ENCODE peak calls at places on chromosome 19, in five cellular contexts. One of them, this sample, is unnamed.

GRCh38 chr19:7109678-7110289 is 40.3 kb downstream of the ZNF557 start:
- DNase-seq in CD4-positive, CD25-positive, alpha-beta regulatory T cell: no peak
- DNase-seq in lower lobe of right lung: no peak
- DNase-seq in mucosa of descending colon: no peak
- DNase-seq in right lobe of liver: no peak
- DNase-seq in this sample: no peak

GRCh38 chr19:4844348-4845179 is 13.1 kb upstream of the TICAM1 start:
- DNase-seq in CD4-positive, CD25-positive, alpha-beta regulatory T cell: no peak
- DNase-seq in lower lobe of right lung: no peak
- DNase-seq in mucosa of descending colon: no peak
- DNase-seq in right lobe of liver: no peak
- DNase-seq in this sample: no peak

GRCh38 chr19:48696353-48697010 is 711 bp downstream of the FUT2 start:
- DNase-seq in CD4-positive, CD25-positive, alpha-beta regulatory T cell: no peak
- DNase-seq in lower lobe of right lung: no peak
- DNase-seq in mucosa of descending colon: peak
- DNase-seq in right lobe of liver: no peak
- DNase-seq in this sample: peak

GRCh38 chr19:33412617-33413425 is 39.3 kb downstream of the CEBPG start:
- DNase-seq in CD4-positive, CD25-positive, alpha-beta regulatory T cell: no peak
- DNase-seq in lower lobe of right lung: no peak
- DNase-seq in mucosa of descending colon: peak
- DNase-seq in right lobe of liver: no peak
- DNase-seq in this sample: peak

GRCh38 chr19:8965887-8966286 is 44.3 kb downstream of the MUC16 start:
- DNase-seq in CD4-positive, CD25-positive, alpha-beta regulatory T cell: no peak
- DNase-seq in lower lobe of right lung: no peak
- DNase-seq in mucosa of descending colon: no peak
- DNase-seq in right lobe of liver: no peak
- DNase-seq in this sample: no peak

GRCh38 chr19:51566489-51567100 is 4.5 kb upstream of the ZNF175 start:
- DNase-seq in CD4-positive, CD25-positive, alpha-beta regulatory T cell: no peak
- DNase-seq in lower lobe of right lung: no peak
- DNase-seq in mucosa of descending colon: no peak
- DNase-seq in right lobe of liver: no peak
- DNase-seq in this sample: no peak

GRCh38 chr19:17052439-17052838 is 22.8 kb downstream of the HAUS8 start:
- DNase-seq in CD4-positive, CD25-positive, alpha-beta regulatory T cell: peak
- DNase-seq in lower lobe of right lung: no peak
- DNase-seq in mucosa of descending colon: peak
- DNase-seq in right lobe of liver: no peak
- DNase-seq in this sample: no peak

GRCh38 chr19:4581381-4582111 is 22.1 kb upstream of the SEMA6B start:
- DNase-seq in CD4-positive, CD25-positive, alpha-beta regulatory T cell: no peak
- DNase-seq in lower lobe of right lung: no peak
- DNase-seq in mucosa of descending colon: no peak
- DNase-seq in right lobe of liver: no peak
- DNase-seq in this sample: peak

GRCh38 chr19:42403586-42403985 is 13.5 kb upstream of the CNFN start:
- DNase-seq in CD4-positive, CD25-positive, alpha-beta regulatory T cell: no peak
- DNase-seq in lower lobe of right lung: no peak
- DNase-seq in mucosa of descending colon: no peak
- DNase-seq in right lobe of liver: no peak
- DNase-seq in this sample: no peak

GRCh38 chr19:18939922-18940775 is 868 bp downstream of the HOMER3 start:
- DNase-seq in CD4-positive, CD25-positive, alpha-beta regulatory T cell: no peak
- DNase-seq in lower lobe of right lung: no peak
- DNase-seq in mucosa of descending colon: peak
- DNase-seq in right lobe of liver: peak
- DNase-seq in this sample: peak

GRCh38 chr19:18942692-18943091 is 1.7 kb upstream of the HOMER3 start:
- DNase-seq in CD4-positive, CD25-positive, alpha-beta regulatory T cell: no peak
- DNase-seq in lower lobe of right lung: no peak
- DNase-seq in mucosa of descending colon: no peak
- DNase-seq in right lobe of liver: no peak
- DNase-seq in this sample: no peak

GRCh38 chr19:18940791-18941627 is at the start of gene HOMER3:
- DNase-seq in CD4-positive, CD25-positive, alpha-beta regulatory T cell: peak
- DNase-seq in lower lobe of right lung: peak
- DNase-seq in mucosa of descending colon: peak
- DNase-seq in right lobe of liver: peak
- DNase-seq in this sample: peak

GRCh38 chr19:18941628-18942354 is 774 bp upstream of the HOMER3 start:
- DNase-seq in CD4-positive, CD25-positive, alpha-beta regulatory T cell: no peak
- DNase-seq in lower lobe of right lung: no peak
- DNase-seq in mucosa of descending colon: no peak
- DNase-seq in right lobe of liver: no peak
- DNase-seq in this sample: no peak

GRCh38 chr19:18939163-18939562 is 1.9 kb downstream of the HOMER3 start:
- DNase-seq in CD4-positive, CD25-positive, alpha-beta regulatory T cell: no peak
- DNase-seq in lower lobe of right lung: no peak
- DNase-seq in mucosa of descending colon: no peak
- DNase-seq in right lobe of liver: no peak
- DNase-seq in this sample: no peak
- H3K4me3 ChIP-seq in CD4-positive, CD25-positive, alpha-beta regulatory T cell: no peak
- H3K4me3 ChIP-seq in lower lobe of right lung: no peak
- H3K4me3 ChIP-seq in mucosa of descending colon: no peak
- H3K4me3 ChIP-seq in right lobe of liver: no peak
- H3K4me3 ChIP-seq in this sample: no peak

GRCh38 chr19:46618670-46619231 is 6.1 kb downstream of the PTGIR start:
- DNase-seq in CD4-positive, CD25-positive, alpha-beta regulatory T cell: no peak
- DNase-seq in lower lobe of right lung: no peak
- DNase-seq in mucosa of descending colon: no peak
- DNase-seq in right lobe of liver: no peak
- DNase-seq in this sample: no peak

GRCh38 chr19:46621191-46622117 is 3.4 kb downstream of the PTGIR start:
- DNase-seq in CD4-positive, CD25-positive, alpha-beta regulatory T cell: no peak
- DNase-seq in lower lobe of right lung: peak
- DNase-seq in mucosa of descending colon: no peak
- DNase-seq in right lobe of liver: no peak
- DNase-seq in this sample: no peak

GRCh38 chr19:46622118-46622446 is 2.8 kb downstream of the PTGIR start:
- DNase-seq in CD4-positive, CD25-positive, alpha-beta regulatory T cell: no peak
- DNase-seq in lower lobe of right lung: no peak
- DNase-seq in mucosa of descending colon: no peak
- DNase-seq in right lobe of liver: no peak
- DNase-seq in this sample: no peak

GRCh38 chr19:46620267-46620666 is 4.6 kb downstream of the PTGIR start:
- DNase-seq in CD4-positive, CD25-positive, alpha-beta regulatory T cell: no peak
- DNase-seq in lower lobe of right lung: no peak
- DNase-seq in mucosa of descending colon: no peak
- DNase-seq in right lobe of liver: no peak
- DNase-seq in this sample: no peak

GRCh38 chr19:46620716-46621115 is 4.2 kb downstream of the PTGIR start:
- DNase-seq in CD4-positive, CD25-positive, alpha-beta regulatory T cell: no peak
- DNase-seq in lower lobe of right lung: no peak
- DNase-seq in mucosa of descending colon: no peak
- DNase-seq in right lobe of liver: no peak
- DNase-seq in this sample: no peak
- H3K4me3 ChIP-seq in CD4-positive, CD25-positive, alpha-beta regulatory T cell: no peak
- H3K4me3 ChIP-seq in lower lobe of right lung: peak
- H3K4me3 ChIP-seq in mucosa of descending colon: no peak
- H3K4me3 ChIP-seq in right lobe of liver: no peak
- H3K4me3 ChIP-seq in this sample: no peak

GRCh38 chr19:11787536-11787935 is 10.8 kb upstream of the ZNF491 start:
- DNase-seq in CD4-positive, CD25-positive, alpha-beta regulatory T cell: no peak
- DNase-seq in lower lobe of right lung: no peak
- DNase-seq in mucosa of descending colon: no peak
- DNase-seq in right lobe of liver: no peak
- DNase-seq in this sample: no peak
- H3K4me3 ChIP-seq in CD4-positive, CD25-positive, alpha-beta regulatory T cell: no peak
- H3K4me3 ChIP-seq in lower lobe of right lung: no peak
- H3K4me3 ChIP-seq in mucosa of descending colon: no peak
- H3K4me3 ChIP-seq in right lobe of liver: no peak
- H3K4me3 ChIP-seq in this sample: no peak

GRCh38 chr19:12667903-12668302 is 1.3 kb downstream of the WDR83 start:
- DNase-seq in CD4-positive, CD25-positive, alpha-beta regulatory T cell: no peak
- DNase-seq in lower lobe of right lung: no peak
- DNase-seq in mucosa of descending colon: no peak
- DNase-seq in right lobe of liver: no peak
- DNase-seq in this sample: no peak
- H3K4me3 ChIP-seq in CD4-positive, CD25-positive, alpha-beta regulatory T cell: no peak
- H3K4me3 ChIP-seq in lower lobe of right lung: peak
- H3K4me3 ChIP-seq in mucosa of descending colon: no peak
- H3K4me3 ChIP-seq in right lobe of liver: no peak
- H3K4me3 ChIP-seq in this sample: peak

GRCh38 chr19:14519245-14519859 is 1.2 kb upstream of the DNAJB1 start:
- DNase-seq in CD4-positive, CD25-positive, alpha-beta regulatory T cell: no peak
- DNase-seq in lower lobe of right lung: no peak
- DNase-seq in mucosa of descending colon: no peak
- DNase-seq in right lobe of liver: no peak
- DNase-seq in this sample: no peak
- H3K4me3 ChIP-seq in CD4-positive, CD25-positive, alpha-beta regulatory T cell: peak
- H3K4me3 ChIP-seq in lower lobe of right lung: no peak
- H3K4me3 ChIP-seq in mucosa of descending colon: no peak
- H3K4me3 ChIP-seq in right lobe of liver: peak
- H3K4me3 ChIP-seq in this sample: peak

GRCh38 chr19:31512403-31512970 is 163.3 kb upstream of the TSHZ3 start:
- DNase-seq in CD4-positive, CD25-positive, alpha-beta regulatory T cell: no peak
- DNase-seq in lower lobe of right lung: no peak
- DNase-seq in mucosa of descending colon: no peak
- DNase-seq in right lobe of liver: no peak
- DNase-seq in this sample: no peak
- H3K4me3 ChIP-seq in CD4-positive, CD25-positive, alpha-beta regulatory T cell: no peak
- H3K4me3 ChIP-seq in lower lobe of right lung: no peak
- H3K4me3 ChIP-seq in mucosa of descending colon: no peak
- H3K4me3 ChIP-seq in right lobe of liver: no peak
- H3K4me3 ChIP-seq in this sample: no peak

DNA sequence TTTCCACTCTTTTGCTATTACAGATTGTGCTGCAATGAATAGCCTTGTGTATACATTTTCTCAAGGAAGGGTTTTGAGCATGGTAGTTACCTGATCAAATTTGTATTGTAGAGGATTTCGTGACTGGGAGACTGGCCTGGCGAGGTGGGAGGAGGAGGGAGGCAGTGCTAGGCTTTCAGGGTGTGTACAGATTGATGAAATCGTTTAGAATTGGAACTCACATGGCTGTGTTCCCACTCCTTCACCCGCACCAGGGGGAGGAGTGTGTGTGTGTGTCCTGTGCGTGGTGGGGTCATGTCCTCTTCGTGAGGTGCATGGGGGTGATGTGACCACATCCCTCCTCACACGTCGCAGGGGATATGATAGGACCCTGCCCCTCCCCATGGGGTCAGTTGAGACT is 8.3 kb downstream of the PGLYRP1 start:
- DNase-seq in CD4-positive, CD25-positive, alpha-beta regulatory T cell: no peak
- DNase-seq in lower lobe of right lung: peak
- DNase-seq in mucosa of descending colon: no peak
- DNase-seq in right lobe of liver: no peak
- DNase-seq in this sample: peak
- H3K4me3 ChIP-seq in CD4-positive, CD25-positive, alpha-beta regulatory T cell: no peak
- H3K4me3 ChIP-seq in lower lobe of right lung: peak
- H3K4me3 ChIP-seq in mucosa of descending colon: no peak
- H3K4me3 ChIP-seq in right lobe of liver: peak
- H3K4me3 ChIP-seq in this sample: no peak

DNA sequence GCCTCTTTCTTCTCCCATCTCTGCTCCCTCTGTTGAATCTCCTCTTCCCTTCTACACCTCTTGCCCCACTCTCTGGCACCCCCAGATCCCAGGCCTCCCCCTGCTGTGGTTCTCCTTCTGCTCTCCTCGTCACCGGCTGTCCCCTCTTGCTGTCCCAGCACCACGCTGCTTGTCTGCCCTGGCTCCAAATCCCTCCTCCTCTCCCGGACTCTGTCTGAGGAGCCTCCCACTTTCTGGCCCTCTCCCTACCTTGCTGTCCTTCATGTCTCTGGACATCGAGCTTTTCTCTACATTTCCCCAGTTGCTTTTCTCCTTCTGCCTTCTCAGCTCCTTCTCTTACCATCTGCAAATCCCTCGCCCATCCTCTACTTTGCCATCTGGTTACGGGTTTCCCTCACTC is 1.3 kb downstream of the ZNF347 start:
- DNase-seq in CD4-positive, CD25-positive, alpha-beta regulatory T cell: no peak
- DNase-seq in lower lobe of right lung: no peak
- DNase-seq in mucosa of descending colon: no peak
- DNase-seq in right lobe of liver: peak
- DNase-seq in this sample: no peak
- H3K4me3 ChIP-seq in CD4-positive, CD25-positive, alpha-beta regulatory T cell: peak
- H3K4me3 ChIP-seq in lower lobe of right lung: peak
- H3K4me3 ChIP-seq in mucosa of descending colon: no peak
- H3K4me3 ChIP-seq in right lobe of liver: peak
- H3K4me3 ChIP-seq in this sample: peak

This sample was measured in kidney.